ENCODE peak calls at places on chromosome X, in four cellular contexts. One of them, this sample, is unnamed.

GRCh38 chrX:6644411-6644810 is 109.5 kb upstream of the VCX3A start:
- DNase-seq in psoas muscle: no peak
- DNase-seq in IMR-90: no peak
- DNase-seq in BE2C: peak; percentile 22
- DNase-seq in this sample: no peak

GRCh38 chrX:100447563-100448397 is 37.7 kb upstream of the PCDH19 start:
- DNase-seq in psoas muscle: peak; percentile 29
- DNase-seq in IMR-90: peak; percentile 1
- DNase-seq in BE2C: peak; percentile 22
- DNase-seq in this sample: peak; percentile 22

GRCh38 chrX:137568741-137569469 is 3.0 kb downstream of the ZIC3 start:
- DNase-seq in psoas muscle: no peak
- DNase-seq in IMR-90: no peak
- DNase-seq in BE2C: no peak
- DNase-seq in this sample: no peak

GRCh38 chrX:21658152-21658737 is at the start of gene KLHL34:
- DNase-seq in psoas muscle: peak; percentile 44
- DNase-seq in IMR-90: no peak
- DNase-seq in BE2C: no peak
- DNase-seq in this sample: no peak

GRCh38 chrX:153688071-153688470 is 345 bp downstream of the SLC6A8 start:
- DNase-seq in psoas muscle: peak; percentile 11
- DNase-seq in IMR-90: no peak
- DNase-seq in BE2C: no peak
- DNase-seq in this sample: no peak

GRCh38 chrX:121851033-121851432 is 803.6 kb downstream of the GLUD2 start:
- DNase-seq in psoas muscle: no peak
- DNase-seq in IMR-90: no peak
- DNase-seq in BE2C: no peak
- DNase-seq in this sample: peak; percentile 33

GRCh38 chrX:16223385-16223784 is 56.1 kb downstream of the MAGEB17 start:
- DNase-seq in psoas muscle: no peak
- DNase-seq in IMR-90: no peak
- DNase-seq in BE2C: no peak
- DNase-seq in this sample: no peak

GRCh38 chrX:10607233-10607632 is 13.2 kb downstream of the MID1 start:
- DNase-seq in psoas muscle: no peak
- DNase-seq in IMR-90: no peak
- DNase-seq in BE2C: no peak
- DNase-seq in this sample: no peak

GRCh38 chrX:38036471-38036870 is 30.1 kb downstream of the SYTL5 start:
- DNase-seq in psoas muscle: no peak
- DNase-seq in IMR-90: peak; percentile 6
- DNase-seq in BE2C: no peak
- DNase-seq in this sample: peak; percentile 30

GRCh38 chrX:11257290-11257689 is 35.9 kb upstream of the AMELX start:
- DNase-seq in psoas muscle: no peak
- DNase-seq in IMR-90: no peak
- DNase-seq in BE2C: no peak
- DNase-seq in this sample: no peak

GRCh38 chrX:5086388-5086787 is 1142.3 kb downstream of the NLGN4X start:
- DNase-seq in psoas muscle: no peak
- DNase-seq in IMR-90: no peak
- DNase-seq in BE2C: no peak
- DNase-seq in this sample: no peak

GRCh38 chrX:129665916-129666644 is 11.3 kb upstream of the APLN start:
- DNase-seq in psoas muscle: no peak
- DNase-seq in IMR-90: peak; percentile 75
- DNase-seq in BE2C: no peak
- DNase-seq in this sample: peak; percentile 83

GRCh38 chrX:85243155-85243554 is 424 bp downstream of the SATL1 start:
- DNase-seq in psoas muscle: no peak
- DNase-seq in IMR-90: no peak
- DNase-seq in BE2C: no peak
- DNase-seq in this sample: no peak

GRCh38 chrX:151973851-151974335 is 583 bp downstream of the GABRE start:
- DNase-seq in psoas muscle: peak; percentile 17
- DNase-seq in IMR-90: no peak
- DNase-seq in BE2C: no peak
- DNase-seq in this sample: peak; percentile 37

GRCh38 chrX:71629467-71629866 is 11.2 kb upstream of the CXCR3 start:
- DNase-seq in psoas muscle: no peak
- DNase-seq in IMR-90: no peak
- DNase-seq in BE2C: no peak
- DNase-seq in this sample: no peak

GRCh38 chrX:117407449-117408170 is 709.0 kb downstream of the KLHL13 start:
- DNase-seq in psoas muscle: no peak
- DNase-seq in IMR-90: no peak
- DNase-seq in BE2C: no peak
- DNase-seq in this sample: no peak

GRCh38 chrX:32026772-32027171 is 954.9 kb upstream of the FTHL17 start:
- DNase-seq in psoas muscle: no peak
- DNase-seq in IMR-90: no peak
- DNase-seq in BE2C: no peak
- DNase-seq in this sample: no peak

GRCh38 chrX:55210931-55211677 is 9.0 kb upstream of the PAGE5 start:
- DNase-seq in psoas muscle: no peak
- DNase-seq in IMR-90: no peak
- DNase-seq in BE2C: no peak
- DNase-seq in this sample: no peak

GRCh38 chrX:66074920-66075879 is 35.3 kb upstream of the VSIG4 start:
- DNase-seq in psoas muscle: peak; percentile 46
- DNase-seq in IMR-90: no peak
- DNase-seq in BE2C: no peak
- DNase-seq in this sample: no peak

GRCh38 chrX:2767631-2768455 is 16.0 kb downstream of the XG start:
- DNase-seq in psoas muscle: peak; percentile 67
- DNase-seq in IMR-90: peak; percentile 21
- DNase-seq in BE2C: no peak
- DNase-seq in this sample: peak; percentile 49

GRCh38 chrX:85836868-85837267 is 210.5 kb downstream of the CHM start:
- DNase-seq in psoas muscle: no peak
- DNase-seq in IMR-90: peak; percentile 23
- DNase-seq in BE2C: no peak
- DNase-seq in this sample: peak; percentile 0

GRCh38 chrX:77668391-77669237 is 117.4 kb downstream of the ATRX start:
- DNase-seq in psoas muscle: no peak
- DNase-seq in IMR-90: peak; percentile 55
- DNase-seq in BE2C: no peak
- DNase-seq in this sample: peak; percentile 48

GRCh38 chrX:101219840-101220191 is 230 bp downstream of the DRP2 start:
- DNase-seq in psoas muscle: no peak
- DNase-seq in IMR-90: peak; percentile 71
- DNase-seq in BE2C: no peak
- DNase-seq in this sample: peak; percentile 63

GRCh38 chrX:10952619-10953018 is 158.5 kb upstream of the HCCS start:
- DNase-seq in psoas muscle: no peak
- DNase-seq in IMR-90: peak; percentile 20
- DNase-seq in BE2C: no peak
- DNase-seq in this sample: peak; percentile 31

GRCh38 chrX:43949669-43950068 is 23.5 kb downstream of the NDP start:
- DNase-seq in psoas muscle: peak; percentile 16
- DNase-seq in IMR-90: no peak
- DNase-seq in BE2C: peak; percentile 70
- DNase-seq in this sample: peak; percentile 8

GRCh38 chrX:17456526-17456925 is 81.5 kb downstream of the NHS start:
- DNase-seq in psoas muscle: no peak
- DNase-seq in IMR-90: no peak
- DNase-seq in BE2C: no peak
- DNase-seq in this sample: no peak

GRCh38 chrX:54030329-54030728 is 13.9 kb downstream of the PHF8 start:
- DNase-seq in psoas muscle: no peak
- DNase-seq in IMR-90: no peak
- DNase-seq in BE2C: no peak
- DNase-seq in this sample: no peak

GRCh38 chrX:50799531-50799961 is 14.4 kb downstream of the SHROOM4 start:
- DNase-seq in psoas muscle: no peak
- DNase-seq in IMR-90: peak; percentile 56
- DNase-seq in BE2C: no peak
- DNase-seq in this sample: peak; percentile 52

GRCh38 chrX:115054876-115055275 is 37.5 kb upstream of the IL13RA2 start:
- DNase-seq in psoas muscle: no peak
- DNase-seq in IMR-90: no peak
- DNase-seq in BE2C: no peak
- DNase-seq in this sample: no peak

GRCh38 chrX:141183000-141183399 is 6.1 kb upstream of the LDOC1 start:
- DNase-seq in psoas muscle: no peak
- DNase-seq in IMR-90: no peak
- DNase-seq in BE2C: no peak
- DNase-seq in this sample: no peak

GRCh38 chrX:70042399-70043371 is 7.1 kb downstream of the AWAT2 start:
- DNase-seq in psoas muscle: no peak
- DNase-seq in IMR-90: peak; percentile 42
- DNase-seq in BE2C: no peak
- DNase-seq in this sample: peak; percentile 34

GRCh38 chrX:13658602-13659001 is 5.7 kb downstream of the TCEANC start:
- DNase-seq in psoas muscle: no peak
- DNase-seq in IMR-90: peak; percentile 73
- DNase-seq in BE2C: no peak
- DNase-seq in this sample: peak; percentile 77

This sample was measured in cardiac fibroblast.